ENCODE peak calls at places on chromosome 9, in five cellular contexts. S, V, R, A and H are unnamed samples.

GRCh38 chr9:116154334-116154975 is 864 bp downstream of the PAPPA start:
- DNase-seq in S (no peak), V (no peak), R (no peak), A (peak), H (no peak)

GRCh38 chr9:107484117-107484723 is 5.3 kb downstream of the KLF4 start:
- DNase-seq in S (no peak), V (no peak), R (peak), A (peak), H (no peak)

GRCh38 chr9:128703616-128704355 is 1.5 kb downstream of the PKN3 start:
- DNase-seq in S (no peak), V (no peak), R (no peak), A (no peak), H (no peak)

GRCh38 chr9:80811003-80811402 is 878.3 kb downstream of the TLE1 start:
- DNase-seq in S (no peak), V (no peak), R (no peak), A (no peak), H (no peak)

GRCh38 chr9:129868571-129869486 is 33.6 kb downstream of the USP20 start:
- DNase-seq in S (no peak), V (peak), R (no peak), A (no peak), H (no peak)

GRCh38 chr9:127611796-127612790 is at the start of gene STXBP1:
- DNase-seq in S (no peak), V (peak), R (peak), A (peak), H (peak)

GRCh38 chr9:74783408-74783807 is 104.3 kb downstream of the TRPM6 start:
- DNase-seq in S (no peak), V (no peak), R (no peak), A (no peak), H (no peak)

GRCh38 chr9:3028535-3028934 is 184.6 kb upstream of the PUM3 start:
- DNase-seq in S (no peak), V (no peak), R (no peak), A (no peak), H (no peak)

GRCh38 chr9:135128035-135128670 is 40.7 kb downstream of the OLFM1 start:
- DNase-seq in S (no peak), V (no peak), R (no peak), A (no peak), H (no peak)

GRCh38 chr9:108565651-108566378 is 290.0 kb downstream of the ACTL7B start:
- DNase-seq in S (no peak), V (no peak), R (peak), A (peak), H (no peak)

GRCh38 chr9:129548571-129549135 is 72.2 kb downstream of the C9orf50 start:
- DNase-seq in S (no peak), V (no peak), R (no peak), A (no peak), H (no peak)

GRCh38 chr9:96859461-96860198 is 5.3 kb upstream of the ZNF782 start:
- DNase-seq in S (no peak), V (no peak), R (no peak), A (peak), H (no peak)

GRCh38 chr9:16230731-16231130 is 639.7 kb downstream of the BNC2 start:
- DNase-seq in S (no peak), V (no peak), R (no peak), A (no peak), H (no peak)

GRCh38 chr9:90044710-90045151 is 439.9 kb downstream of the GADD45G start:
- DNase-seq in S (no peak), V (no peak), R (no peak), A (no peak), H (no peak)

GRCh38 chr9:113619156-113619861 is 155.8 kb downstream of the RGS3 start:
- DNase-seq in S (no peak), V (no peak), R (no peak), A (peak), H (no peak)

GRCh38 chr9:87850405-87850804 is 32.3 kb upstream of the SPATA31E1 start:
- DNase-seq in S (no peak), V (no peak), R (no peak), A (no peak), H (no peak)

GRCh38 chr9:34664281-34665108 is 2.0 kb upstream of the CCL27 start:
- DNase-seq in S (no peak), V (peak), R (peak), A (peak), H (peak)

GRCh38 chr9:36120705-36121104 is 15.8 kb upstream of the GLIPR2 start:
- DNase-seq in S (no peak), V (no peak), R (no peak), A (no peak), H (no peak)

GRCh38 chr9:36897019-36897418 is 137.0 kb downstream of the PAX5 start:
- DNase-seq in S (no peak), V (no peak), R (no peak), A (peak), H (no peak)

GRCh38 chr9:134944916-134945315 is 27.2 kb upstream of the FCN1 start:
- DNase-seq in S (no peak), V (no peak), R (no peak), A (no peak), H (no peak)

GRCh38 chr9:98867434-98868168 is 60.1 kb downstream of the GALNT12 start:
- DNase-seq in S (no peak), V (no peak), R (peak), A (no peak), H (no peak)

GRCh38 chr9:92948632-92949031 is 1.3 kb downstream of the FGD3 start:
- DNase-seq in S (no peak), V (no peak), R (no peak), A (no peak), H (no peak)

GRCh38 chr9:137174722-137175293 is 3.0 kb upstream of the TMEM210 start:
- DNase-seq in S (no peak), V (no peak), R (no peak), A (peak), H (no peak)

GRCh38 chr9:137176302-137177182 is 4.7 kb upstream of the TMEM210 start:
- DNase-seq in S (no peak), V (no peak), R (no peak), A (peak), H (no peak)

GRCh38 chr9:137172907-137173794 is 1.3 kb upstream of the TMEM210 start:
- DNase-seq in S (no peak), V (no peak), R (no peak), A (no peak), H (no peak)

GRCh38 chr9:137173795-137174664 is 2.2 kb upstream of the TMEM210 start:
- DNase-seq in S (no peak), V (no peak), R (no peak), A (no peak), H (no peak)

DNA sequence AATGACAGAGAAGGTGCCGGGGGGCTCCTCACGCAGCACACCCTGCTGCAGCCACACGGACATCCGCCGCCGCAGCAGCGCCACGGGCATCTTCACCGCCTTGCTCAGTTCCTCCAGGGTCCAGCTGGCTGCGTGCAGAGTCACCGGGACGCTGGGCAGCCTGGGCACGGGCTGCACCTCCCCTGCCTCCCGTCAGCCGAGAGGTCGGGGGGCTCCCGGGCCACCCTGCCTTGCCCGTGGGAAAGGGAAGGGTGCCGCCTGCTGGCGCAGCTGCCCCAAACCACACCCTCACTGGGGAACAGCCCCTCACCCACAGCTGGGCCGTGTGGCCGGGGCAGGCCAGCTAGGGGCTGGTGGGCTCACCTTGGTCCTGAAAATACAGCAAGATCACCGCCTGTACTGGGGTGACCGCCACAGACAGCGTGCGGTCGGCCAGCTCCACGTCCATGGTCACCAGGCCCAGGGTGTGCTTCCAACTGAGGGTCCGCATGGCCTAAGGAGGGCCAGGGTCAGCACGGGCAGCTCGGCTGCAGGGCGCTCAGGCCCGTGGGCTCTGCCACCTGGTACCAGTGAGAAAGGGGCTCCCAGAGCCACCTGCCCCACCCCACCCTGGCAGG is 3.6 kb upstream of the TMEM210 start:
- DNase-seq in S (no peak), V (no peak), R (no peak), A (peak), H (no peak)
- TF ChIP-seq CTCF in S (no peak), V (no peak), R (no peak), A (peak), H (no peak)

DNA sequence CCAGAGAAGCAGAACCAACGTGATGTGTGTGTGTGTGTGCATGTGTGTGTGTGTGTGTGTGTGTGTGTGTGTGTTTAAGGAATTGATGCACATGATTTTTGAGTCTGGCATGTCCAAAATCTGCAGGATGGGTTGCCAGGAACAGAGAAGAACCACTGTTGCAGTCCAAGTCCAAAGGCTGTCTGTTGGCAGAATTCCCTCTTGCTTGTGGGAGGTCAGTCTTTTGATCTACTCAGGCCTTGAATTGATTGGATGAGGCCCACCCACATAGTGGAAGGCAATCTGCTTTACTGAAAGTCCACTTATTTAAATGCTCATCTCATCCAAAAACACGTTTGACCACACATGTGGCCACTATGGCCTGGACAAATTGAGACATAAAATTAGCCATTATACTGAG is 11.4 kb upstream of the TSC1 start:
- DNase-seq in S (no peak), V (no peak), R (no peak), A (no peak), H (no peak)
- TF ChIP-seq CTCF in S (no peak), V (no peak), R (no peak), A (no peak), H (no peak)

GRCh38 chr9:105254226-105254625 is 9.8 kb downstream of the SLC44A1 start:
- DNase-seq in S (no peak), V (no peak), R (no peak), A (peak), H (no peak)
- TF ChIP-seq CTCF in S (peak), V (no peak), R (no peak), A (no peak), H (no peak)

GRCh38 chr9:121601234-121601633 is 50.2 kb upstream of the DAB2IP start:
- DNase-seq in S (no peak), V (no peak), R (peak), A (no peak), H (no peak)

GRCh38 chr9:121597693-121598166 is 53.7 kb upstream of the DAB2IP start:
- DNase-seq in S (no peak), V (no peak), R (no peak), A (no peak), H (no peak)

GRCh38 chr9:121599186-121599871 is 52.1 kb upstream of the DAB2IP start:
- DNase-seq in S (no peak), V (no peak), R (no peak), A (peak), H (no peak)

GRCh38 chr9:121598167-121599000 is 53.0 kb upstream of the DAB2IP start:
- DNase-seq in S (no peak), V (no peak), R (no peak), A (peak), H (no peak)

GRCh38 chr9:121599872-121600585 is 51.4 kb upstream of the DAB2IP start:
- DNase-seq in S (no peak), V (no peak), R (no peak), A (peak), H (no peak)
- TF ChIP-seq CTCF in S (no peak), V (no peak), R (no peak), A (peak), H (no peak)

DNA sequence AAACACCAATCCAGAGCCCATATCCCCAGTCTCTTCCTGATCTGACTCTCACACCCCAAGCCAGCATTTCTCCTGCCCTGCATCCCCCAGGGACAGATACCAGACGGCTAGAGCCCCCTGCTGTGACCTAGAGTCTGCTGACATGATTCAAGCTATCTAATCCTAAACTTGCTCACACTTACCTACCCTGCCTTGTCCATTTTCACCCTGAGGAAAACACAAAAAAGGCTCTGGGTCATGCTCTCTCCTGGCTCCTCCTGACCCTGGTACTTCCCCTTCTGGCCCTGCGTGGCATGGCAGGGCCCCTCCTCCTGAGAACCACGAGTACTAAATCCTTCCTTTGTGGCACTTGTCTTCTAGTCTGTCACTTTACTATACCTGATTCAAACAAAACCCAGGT is 2.8 kb upstream of the ARRDC1 start:
- DNase-seq in S (no peak), V (no peak), R (no peak), A (peak), H (no peak)
- TF ChIP-seq CTCF in S (no peak), V (no peak), R (no peak), A (peak), H (no peak)

DNA sequence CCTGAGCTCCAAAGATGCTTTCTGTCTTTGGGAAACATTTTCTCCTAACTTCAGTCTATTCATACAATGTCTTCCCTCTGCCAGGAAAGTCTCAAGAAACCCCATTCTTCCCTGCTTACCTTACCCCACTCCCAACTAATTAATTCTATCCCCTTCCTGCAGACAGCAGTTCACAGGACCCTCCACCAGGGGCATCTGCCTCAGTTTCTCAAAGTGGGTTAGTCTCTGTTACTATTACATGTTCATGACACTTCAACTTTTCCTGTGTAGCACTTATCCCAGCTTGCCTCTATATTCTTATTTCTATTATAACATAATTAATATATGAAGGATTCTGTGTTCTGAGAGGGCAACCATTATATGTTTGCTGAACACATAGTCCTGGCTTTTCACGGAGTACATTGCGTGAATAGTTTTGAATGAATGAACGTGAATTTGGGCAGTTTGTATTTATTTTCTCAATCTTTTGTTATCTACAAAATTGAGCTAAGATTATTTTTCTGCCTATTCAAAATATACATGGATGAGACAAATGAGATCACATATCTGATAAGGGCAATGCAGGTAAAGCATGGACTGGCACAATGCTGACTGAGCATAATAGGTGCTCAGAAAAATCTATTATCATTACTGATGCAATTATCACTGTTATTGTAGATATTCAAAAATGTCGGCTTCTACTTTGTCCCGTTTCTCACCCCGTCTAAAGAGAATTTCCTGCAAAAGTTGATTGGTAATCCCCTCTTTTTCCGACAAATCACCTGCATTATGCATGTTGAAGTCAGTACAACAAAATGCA is 341.1 kb downstream of the BRINP1 start:
- DNase-seq in S (no peak), V (no peak), R (no peak), A (no peak), H (no peak)
- TF ChIP-seq CTCF in S (no peak), V (no peak), R (no peak), A (peak), H (no peak)